ENCODE peak calls at places on chromosomes 16 and 17, in seven cellular contexts. S, I, B, M, A, W and K are unnamed samples.

GRCh38 chr17:52751051-52751450 is 592.5 kb upstream of the CA10 start:
- DNase-seq in S (no peak), I (no peak), B (no peak), M (no peak), A (no peak), W (no peak), K (no peak)

GRCh38 chr17:27733771-27734170 is 66.6 kb downstream of the NOS2 start:
- DNase-seq in S (no peak), I (no peak), B (no peak), M (no peak), A (no peak), W (no peak), K (no peak)

GRCh38 chr16:48350716-48351115 is 34.5 kb downstream of the SIAH1 start:
- DNase-seq in S (no peak), I (no peak), B (no peak), M (peak; percentile 44), A (no peak), W (no peak), K (peak; percentile 39)

GRCh38 chr17:37413875-37414519 is 7.3 kb downstream of the TADA2A start:
- DNase-seq in S (no peak), I (no peak), B (no peak), M (no peak), A (no peak), W (no peak), K (no peak)

GRCh38 chr16:67641779-67642708 is 2.9 kb upstream of the CARMIL2 start:
- DNase-seq in S (no peak), I (no peak), B (peak; percentile 47), M (no peak), A (no peak), W (peak; percentile 71), K (no peak)

GRCh38 chr16:12902511-12903324 is 1.3 kb downstream of the SHISA9 start:
- DNase-seq in S (no peak), I (peak; percentile 55), B (no peak), M (no peak), A (no peak), W (no peak), K (no peak)

GRCh38 chr17:47663997-47664941 is 14.6 kb downstream of the KPNB1 start:
- DNase-seq in S (peak; percentile 43), I (peak; percentile 41), B (peak; percentile 78), M (peak; percentile 61), A (peak; percentile 27), W (peak; percentile 23), K (peak; percentile 70)

GRCh38 chr17:79715318-79716182 is 15.2 kb upstream of the ENPP7 start:
- DNase-seq in S (no peak), I (no peak), B (no peak), M (no peak), A (no peak), W (no peak), K (no peak)

GRCh38 chr16:50583211-50583610 is 35.0 kb downstream of the NKD1 start:
- DNase-seq in S (no peak), I (no peak), B (no peak), M (no peak), A (no peak), W (no peak), K (no peak)

GRCh38 chr17:78174870-78175642 is 6.7 kb downstream of the SYNGR2 start:
- DNase-seq in S (peak; percentile 17), I (no peak), B (no peak), M (no peak), A (no peak), W (peak; percentile 47), K (no peak)

GRCh38 chr17:53134546-53134945 is 688.2 kb upstream of the KIF2B start:
- DNase-seq in S (no peak), I (no peak), B (no peak), M (no peak), A (no peak), W (no peak), K (no peak)

GRCh38 chr16:68093816-68094613 is 8.8 kb downstream of the NFATC3 start:
- DNase-seq in S (no peak), I (no peak), B (peak; percentile 54), M (no peak), A (no peak), W (no peak), K (peak; percentile 51)

GRCh38 chr17:28746611-28747045 is 2.8 kb downstream of the TRAF4 start:
- DNase-seq in S (no peak), I (peak; percentile 93), B (no peak), M (no peak), A (no peak), W (peak; percentile 72), K (no peak)

GRCh38 chr17:45092932-45093430 is 31.9 kb downstream of the NMT1 start:
- DNase-seq in S (no peak), I (peak; percentile 86), B (peak; percentile 98), M (no peak), A (no peak), W (peak; percentile 47), K (no peak)

GRCh38 chr17:61997649-61998048 is 67.4 kb downstream of the MED13 start:
- DNase-seq in S (no peak), I (no peak), B (peak; percentile 42), M (no peak), A (no peak), W (peak; percentile 10), K (no peak)

GRCh38 chr16:70551788-70552187 is 28.2 kb downstream of the SF3B3 start:
- DNase-seq in S (no peak), I (no peak), B (no peak), M (no peak), A (no peak), W (no peak), K (no peak)

GRCh38 chr16:23944381-23944780 is 108.6 kb downstream of the PRKCB start:
- DNase-seq in S (no peak), I (no peak), B (no peak), M (no peak), A (no peak), W (no peak), K (no peak)

GRCh38 chr16:55297062-55297909 is 26.7 kb upstream of the IRX6 start:
- DNase-seq in S (no peak), I (peak; percentile 1), B (no peak), M (no peak), A (no peak), W (no peak), K (no peak)

GRCh38 chr17:69502488-69502887 is 88.0 kb downstream of the MAP2K6 start:
- DNase-seq in S (no peak), I (no peak), B (no peak), M (no peak), A (no peak), W (no peak), K (no peak)

GRCh38 chr17:32461853-32462617 is 17.7 kb downstream of the PSMD11 start:
- DNase-seq in S (peak; percentile 31), I (peak; percentile 41), B (peak; percentile 67), M (peak; percentile 74), A (no peak), W (peak; percentile 9), K (peak; percentile 83)

GRCh38 chr17:50487213-50488096 is 8.8 kb downstream of the RSAD1 start:
- DNase-seq in S (no peak), I (peak; percentile 80), B (no peak), M (no peak), A (no peak), W (no peak), K (no peak)

GRCh38 chr16:48912360-48912759 is 302.4 kb upstream of the N4BP1 start:
- DNase-seq in S (no peak), I (no peak), B (no peak), M (no peak), A (no peak), W (no peak), K (no peak)

GRCh38 chr16:71883849-71884638 is at the start of gene ZNF821:
- DNase-seq in S (peak; percentile 65), I (peak; percentile 68), B (peak; percentile 71), M (peak; percentile 85), A (no peak), W (no peak), K (peak; percentile 76)

GRCh38 chr16:67441907-67442306 is 11.0 kb downstream of the HSD11B2 start:
- DNase-seq in S (no peak), I (no peak), B (no peak), M (no peak), A (no peak), W (no peak), K (no peak)

GRCh38 chr16:24851700-24852099 is 5.9 kb downstream of the SLC5A11 start:
- DNase-seq in S (no peak), I (no peak), B (no peak), M (peak; percentile 42), A (peak; percentile 4), W (no peak), K (no peak)